ENCODE peak calls at places on chromosomes 5 and 9, in nine cellular contexts. S is NB4; K is HEK293T; M is lung; T is NCI-H446 treated with DMSO at 0.1 percent for 48 hours; R is GM23338; U is NCI-H1417; I is stimulated activated CD8-positive, alpha-beta memory T cell treated with anti-CD3 and anti-CD28 coated beads, Interleukin-12 subunit alpha, Interleukin-12 subunit beta, amount 100 ng/mL, for 4 hours; F is CD14-positive monocyte. B is an unnamed sample.

GRCh38 chr9:973295-973842 is 3.1 kb upstream of the DMRT3 start:
- DNase-seq in S (no peak), K (no peak), M (no peak), T (no peak), R (peak), U (no peak), I (no peak), F (no peak), B (no peak)

GRCh38 chr9:9997585-9997984 is 615.2 kb downstream of the PTPRD start:
- DNase-seq in S (no peak), K (no peak), M (no peak), T (no peak), R (peak), U (no peak), I (no peak), F (no peak), B (no peak)

GRCh38 chr9:99169086-99169485 is 52.7 kb downstream of the ALG2 start:
- DNase-seq in S (no peak), K (no peak), M (no peak), T (no peak), R (peak), U (peak), I (no peak), F (no peak), B (peak)

GRCh38 chr9:129028192-129028966 is at the start of gene SH3GLB2:
- DNase-seq in S (peak), K (peak), M (peak), T (peak), R (peak), U (peak), I (peak), F (peak), B (peak)

GRCh38 chr9:12740845-12741244 is 34.0 kb upstream of the LURAP1L start:
- DNase-seq in S (no peak), K (no peak), M (no peak), T (no peak), R (no peak), U (no peak), I (no peak), F (no peak), B (no peak)

GRCh38 chr9:79221084-79221483 is 350.7 kb upstream of the TLE4 start:
- DNase-seq in S (no peak), K (no peak), M (no peak), T (no peak), R (no peak), U (no peak), I (no peak), F (no peak), B (no peak)

GRCh38 chr5:56064984-56065383 is 70.2 kb upstream of the IL6ST start:
- DNase-seq in S (no peak), K (no peak), M (no peak), T (no peak), R (no peak), U (no peak), I (no peak), F (no peak), B (no peak)

GRCh38 chr9:96522371-96522770 is 72.4 kb downstream of the HABP4 start:
- DNase-seq in S (peak), K (no peak), M (no peak), T (no peak), R (no peak), U (no peak), I (no peak), F (no peak), B (no peak)

GRCh38 chr5:101969752-101970151 is 326.3 kb downstream of the SLCO4C1 start:
- DNase-seq in S (no peak), K (no peak), M (no peak), T (no peak), R (no peak), U (no peak), I (no peak), F (no peak), B (no peak)

GRCh38 chr9:29213374-29214161 is 1640.3 kb upstream of the C9orf72 start:
- DNase-seq in S (no peak), K (peak), M (no peak), T (peak), R (peak), U (peak), I (no peak), F (no peak), B (peak)

GRCh38 chr5:17204133-17204489 is 13.3 kb upstream of the BASP1 start:
- DNase-seq in S (no peak), K (no peak), M (no peak), T (no peak), R (no peak), U (no peak), I (no peak), F (no peak), B (no peak)

GRCh38 chr5:171667341-171668096 is 118.1 kb upstream of the SMIM23 start:
- DNase-seq in S (no peak), K (no peak), M (peak), T (no peak), R (peak), U (no peak), I (no peak), F (no peak), B (peak)

GRCh38 chr5:36242534-36243144 is 914 bp upstream of the NADK2 start:
- DNase-seq in S (peak), K (peak), M (no peak), T (no peak), R (peak), U (no peak), I (no peak), F (no peak), B (no peak)

GRCh38 chr9:127011772-127012171 is 97.2 kb downstream of the RALGPS1 start:
- DNase-seq in S (no peak), K (no peak), M (no peak), T (no peak), R (no peak), U (peak), I (no peak), F (no peak), B (no peak)

GRCh38 chr9:76403352-76403751 is 9.1 kb upstream of the RFK start:
- DNase-seq in S (peak), K (peak), M (no peak), T (no peak), R (peak), U (no peak), I (no peak), F (no peak), B (no peak)

GRCh38 chr5:31783246-31783645 is 144.3 kb downstream of the PDZD2 start:
- DNase-seq in S (no peak), K (no peak), M (no peak), T (no peak), R (no peak), U (no peak), I (no peak), F (no peak), B (no peak)

B was measured in endodermal cell.